ENCODE peak calls at places on chromosome 20, in seven cellular contexts. Q is uterus, F is astrocyte of the spinal cord, M is neuronal stem cell, I is iris pigment epithelial cell, C is HTR-8/SVneo, G is omental fat pad. A is an unnamed sample.
A peak's percentile ranks its signal among the peaks of the same experiment; 100 is the strongest.

GRCh38 chr20:58753267-58753928 is 60.8 kb downstream of the NPEPL1 start:
- DNase-seq in C (no peak), Q (no peak), I (no peak), G (no peak), F (no peak), M (no peak), A (no peak)

GRCh38 chr20:58698741-58699141 is 6.1 kb downstream of the NPEPL1 start:
- DNase-seq in G (no peak), I (no peak), C (no peak), Q (no peak), F (no peak), M (no peak), A (peak; percentile 11)

GRCh38 chr20:33733654-33734576 is 2.1 kb downstream of the ZNF341 start:
- DNase-seq in G (no peak), C (peak; percentile 60), M (no peak), Q (no peak), F (peak; percentile 65), I (peak; percentile 86), A (peak; percentile 34)

GRCh38 chr20:25040438-25040831 is 17.5 kb downstream of the ACSS1 start:
- DNase-seq in I (peak; percentile 87), M (no peak), C (no peak), F (peak; percentile 57), Q (peak; percentile 79), G (no peak), A (peak; percentile 70)

GRCh38 chr20:57709823-57710799 is at the start of gene PMEPA1:
- DNase-seq in M (peak; percentile 88), G (peak; percentile 69), I (peak; percentile 96), F (peak; percentile 99), Q (peak; percentile 96), C (peak; percentile 100), A (peak; percentile 87)

GRCh38 chr20:2521369-2522305 is 12.9 kb upstream of the ZNF343 start:
- DNase-seq in Q (no peak), M (peak; percentile 37), F (peak; percentile 49), C (no peak), I (peak; percentile 46), G (no peak), A (no peak)

GRCh38 chr20:60680554-60680953 is 571.5 kb upstream of the CDH4 start:
- DNase-seq in F (no peak), Q (no peak), I (no peak), M (no peak), C (no peak), G (no peak), A (no peak)

GRCh38 chr20:51497542-51498467 is 44.7 kb downstream of the NFATC2 start:
- DNase-seq in F (no peak), C (no peak), I (no peak), G (no peak), M (no peak), Q (peak; percentile 38), A (peak; percentile 31)

GRCh38 chr20:226958-227357 is at the start of gene DEFB129:
- DNase-seq in C (no peak), F (no peak), I (no peak), Q (no peak), G (no peak), M (no peak), A (no peak)

GRCh38 chr20:20364016-20364746 is 3.7 kb upstream of the INSM1 start:
- DNase-seq in F (no peak), I (no peak), Q (no peak), C (no peak), M (peak; percentile 58), G (no peak), A (no peak)

GRCh38 chr20:36720510-36720909 is 25.4 kb downstream of the NDRG3 start:
- DNase-seq in G (no peak), Q (no peak), F (no peak), C (no peak), M (no peak), I (peak; percentile 30), A (no peak)

GRCh38 chr20:32018269-32019155 is 8.3 kb downstream of the CCM2L start:
- DNase-seq in Q (peak; percentile 43), F (no peak), M (peak; percentile 71), C (peak; percentile 86), I (no peak), G (peak; percentile 71), A (peak; percentile 38)

GRCh38 chr20:10247440-10247839 is 28.8 kb downstream of the SNAP25 start:
- DNase-seq in M (no peak), G (no peak), F (no peak), Q (no peak), C (no peak), I (no peak), A (no peak)

GRCh38 chr20:53866787-53867740 is 203.3 kb downstream of the BCAS1 start:
- DNase-seq in M (no peak), C (no peak), Q (no peak), F (peak; percentile 18), G (no peak), I (peak; percentile 45), A (no peak)

A was measured in tibial nerve.